ENCODE peak calls at places on chromosomes 5 and 9, in ten cellular contexts. H, L, K, I, F, M, J, T, S and B are unnamed samples. For H3K27me3, the result is how much of the 10 kb centered on the place peaks cover.

GRCh38 chr9:88809836-88810235 is 181.4 kb upstream of the S1PR3 start:
- DNase-seq in H (no peak), T (no peak), K (no peak), S (no peak), J (no peak), F (no peak), I (no peak), M (no peak), L (no peak), B (no peak)

GRCh38 chr5:88555658-88556057 is 287.0 kb upstream of the TMEM161B start:
- DNase-seq in S (no peak), I (no peak), J (peak), L (no peak), H (no peak), M (no peak), F (peak), K (peak), T (no peak), B (peak)

GRCh38 chr9:87505869-87506678 is 8.4 kb downstream of the DAPK1 start:
- DNase-seq in L (no peak), M (peak), T (no peak), H (no peak), K (no peak), I (no peak), F (no peak), S (no peak), J (no peak), B (no peak)

GRCh38 chr5:80928073-80928472 is 32.1 kb upstream of the RASGRF2 start:
- DNase-seq in T (no peak), L (no peak), F (no peak), S (no peak), J (no peak), I (no peak), M (no peak), H (no peak), K (no peak), B (no peak)

GRCh38 chr9:95137587-95138145 is 179.8 kb downstream of the FANCC start:
- DNase-seq in L (no peak), S (no peak), T (no peak), M (no peak), F (no peak), K (no peak), H (no peak), J (no peak), I (no peak), B (no peak)

GRCh38 chr9:7828344-7828743 is 28.8 kb upstream of the DMAC1 start:
- DNase-seq in S (no peak), I (no peak), L (no peak), M (no peak), J (no peak), K (no peak), T (no peak), F (no peak), H (no peak), B (no peak)

GRCh38 chr9:126699401-126699851 is 85.7 kb downstream of the LMX1B start:
- DNase-seq in S (peak), I (no peak), H (no peak), J (no peak), T (no peak), K (no peak), F (no peak), L (no peak), M (no peak), B (no peak)

GRCh38 chr5:154945695-154946301 is 4.9 kb downstream of the MRPL22 start:
- DNase-seq in T (peak), M (no peak), S (no peak), L (peak), H (no peak), J (peak), F (peak), I (no peak), K (no peak), B (no peak)

GRCh38 chr9:107932036-107932435 is 442.5 kb upstream of the KLF4 start:
- DNase-seq in I (no peak), M (no peak), H (no peak), F (no peak), T (peak), K (no peak), L (peak), S (no peak), J (no peak), B (no peak)

GRCh38 chr9:81826541-81826906 is 101.7 kb upstream of the SPATA31D4 start:
- DNase-seq in H (no peak), J (no peak), I (no peak), L (peak), M (no peak), T (no peak), F (no peak), S (no peak), K (no peak), B (no peak)

GRCh38 chr5:144103611-144104010 is 66.8 kb downstream of the YIPF5 start:
- DNase-seq in F (no peak), T (no peak), I (no peak), H (no peak), J (no peak), S (no peak), M (no peak), L (no peak), K (no peak), B (no peak)

GRCh38 chr5:56565693-56566092 is 249.7 kb upstream of the MAP3K1 start:
- DNase-seq in K (no peak), M (no peak), H (no peak), T (no peak), F (no peak), I (no peak), L (no peak), J (no peak), S (no peak), B (no peak)

GRCh38 chr5:42109006-42109572 is 184.0 kb downstream of the FBXO4 start:
- DNase-seq in F (no peak), I (no peak), S (no peak), H (no peak), M (no peak), J (no peak), L (no peak), K (no peak), T (no peak), B (no peak)
- H3K27me3 ChIP-seq in F (under half), I (under half), S (under half), H (under half), M (under half), J (under half), L (under half), K (under half), T (under half), B (under half)

GRCh38 chr5:476102-476813 is 33.3 kb downstream of the EXOC3 start:
- DNase-seq in L (no peak), M (no peak), H (no peak), S (no peak), T (peak), J (no peak), I (no peak), F (no peak), K (no peak), B (no peak)
- H3K27me3 ChIP-seq in L (under half), M (under half), H (under half), S (under half), T (under half), J (under half), I (half or more), F (under half), K (under half), B (under half)

DNA sequence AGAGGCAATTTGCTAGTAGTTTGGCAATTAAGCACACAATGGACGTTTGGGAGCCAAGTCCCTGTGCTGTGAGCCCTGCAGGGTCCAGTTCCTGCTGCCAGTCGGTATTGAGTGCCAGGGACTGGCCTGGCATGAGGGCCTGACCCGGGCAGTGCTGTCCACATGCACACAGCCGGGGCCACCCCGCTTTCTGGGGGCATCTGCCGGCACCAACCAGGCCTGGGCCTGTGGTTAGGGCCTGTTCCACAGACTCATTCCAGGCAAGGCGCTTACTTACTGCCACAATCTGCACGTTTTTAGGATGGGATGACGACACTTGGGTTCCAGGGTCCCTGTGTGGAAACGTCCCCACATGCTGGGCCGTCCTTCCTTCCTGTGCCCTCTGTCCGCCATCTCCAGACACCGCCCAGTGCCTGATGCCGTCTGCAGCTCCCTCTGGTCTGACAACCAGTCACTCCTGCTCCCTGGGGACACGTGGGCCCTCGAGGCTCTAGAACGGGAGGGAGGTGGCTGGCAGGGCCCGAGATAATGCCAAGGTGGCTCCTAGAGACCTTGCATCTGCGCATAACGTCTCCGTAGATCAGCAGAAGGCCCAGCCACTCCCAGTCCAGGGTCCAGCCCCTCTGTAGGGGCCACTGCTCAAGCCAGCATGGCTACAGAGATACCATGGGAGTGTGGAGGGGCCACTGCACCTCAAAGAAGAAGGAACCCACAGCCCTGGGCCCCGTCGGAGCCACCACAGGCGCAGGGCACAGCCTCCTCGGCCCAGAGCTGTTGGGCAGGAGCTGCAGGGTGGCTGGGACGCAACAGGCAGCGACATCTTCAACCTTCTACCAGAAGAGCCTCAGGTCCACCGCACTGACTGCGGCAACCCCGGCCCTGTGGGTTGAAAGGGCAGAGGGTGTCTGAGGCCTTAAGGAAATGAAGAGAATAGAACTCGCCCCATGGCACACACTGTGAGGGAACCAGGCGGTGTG is 24.7 kb downstream of the SLC9A3 start:
- DNase-seq in K (no peak), M (no peak), T (no peak), L (no peak), H (no peak), S (no peak), J (no peak), I (no peak), F (no peak), B (no peak)
- H3K27me3 ChIP-seq in K (under half), M (under half), T (under half), L (under half), H (under half), S (under half), J (under half), I (half or more), F (under half), B (under half)

GRCh38 chr5:33817301-33817700 is 74.5 kb downstream of the ADAMTS12 start:
- DNase-seq in T (no peak), M (no peak), K (no peak), I (no peak), J (no peak), F (no peak), S (no peak), H (no peak), L (no peak), B (no peak)

DNA sequence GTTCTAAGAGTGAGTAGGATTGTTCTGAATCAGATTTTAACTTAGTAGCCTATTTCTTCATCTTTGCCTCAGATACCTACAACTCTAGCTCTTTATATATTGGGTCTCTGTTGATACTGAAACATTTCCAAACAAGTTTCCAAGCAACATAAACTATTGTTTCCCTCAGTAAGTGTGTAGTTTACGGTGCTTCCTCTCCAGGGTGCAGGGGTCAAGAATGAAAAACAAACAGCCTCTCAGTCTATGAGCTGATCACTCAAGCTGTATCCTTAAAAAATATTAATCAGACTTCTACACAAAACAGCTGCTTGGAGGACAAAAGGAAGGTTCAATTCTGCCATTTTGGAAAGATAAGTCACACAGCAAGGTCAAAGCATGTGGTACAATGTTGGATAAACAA is 75.0 kb downstream of the ADAMTS12 start:
- DNase-seq in T (no peak), S (no peak), M (no peak), H (no peak), I (no peak), J (no peak), K (no peak), L (peak), F (no peak), B (no peak)
- H3K27me3 ChIP-seq in T (under half), S (under half), M (under half), H (under half), I (under half), J (under half), K (under half), L (under half), F (under half), B (under half)

GRCh38 chr9:97866300-97866699 is 13.3 kb downstream of the FOXE1 start:
- DNase-seq in F (no peak), H (no peak), J (no peak), L (no peak), I (no peak), K (no peak), S (no peak), T (no peak), M (no peak), B (no peak)

GRCh38 chr9:97863314-97863713 is 10.3 kb downstream of the FOXE1 start:
- DNase-seq in H (no peak), M (no peak), I (no peak), F (no peak), L (no peak), S (no peak), K (no peak), J (no peak), T (no peak), B (no peak)

GRCh38 chr9:97861148-97861475 is 8.1 kb downstream of the FOXE1 start:
- DNase-seq in S (no peak), K (no peak), M (no peak), T (no peak), I (no peak), J (no peak), F (no peak), L (no peak), H (no peak), B (no peak)

GRCh38 chr9:97866848-97867247 is 13.8 kb downstream of the FOXE1 start:
- DNase-seq in L (no peak), M (no peak), H (no peak), J (no peak), I (no peak), F (no peak), T (no peak), K (no peak), S (no peak), B (no peak)

DNA sequence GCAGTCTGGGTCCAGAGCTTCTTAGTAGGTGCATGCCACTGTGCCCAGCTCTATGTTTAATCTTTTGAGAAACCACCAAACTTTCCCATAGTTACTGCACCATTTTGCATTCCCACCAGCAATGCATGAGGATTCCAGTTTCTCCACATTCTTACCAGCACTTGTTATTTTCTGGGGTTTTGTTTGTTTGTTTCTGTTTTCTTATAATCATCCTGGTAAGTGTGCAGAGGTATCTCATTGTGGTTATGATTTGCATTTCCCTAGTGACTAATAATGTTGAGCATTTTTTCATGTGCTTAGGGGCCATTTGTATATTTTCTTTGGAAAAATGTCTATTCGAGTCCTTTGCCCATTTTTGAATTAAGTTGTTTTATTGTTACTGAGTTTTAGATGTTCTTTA is 11.4 kb downstream of the FOXE1 start:
- DNase-seq in K (no peak), M (no peak), T (no peak), S (no peak), F (no peak), L (no peak), J (no peak), I (no peak), H (no peak), B (no peak)
- H3K27me3 ChIP-seq in K (under half), M (under half), T (half or more), S (under half), F (half or more), L (under half), J (half or more), I (half or more), H (under half), B (under half)

GRCh38 chr5:168740055-168740820 is 161.1 kb upstream of the PANK3 start:
- DNase-seq in I (no peak), F (no peak), J (no peak), K (no peak), T (no peak), M (no peak), L (no peak), S (no peak), H (no peak), B (no peak)

GRCh38 chr5:168740821-168741213 is 161.6 kb upstream of the PANK3 start:
- DNase-seq in F (no peak), J (no peak), T (no peak), S (no peak), I (no peak), L (no peak), H (no peak), M (no peak), K (no peak), B (no peak)

GRCh38 chr5:168746893-168747640 is 167.9 kb upstream of the PANK3 start:
- DNase-seq in F (peak), J (no peak), L (no peak), M (no peak), H (no peak), I (no peak), K (peak), S (no peak), T (peak), B (no peak)

GRCh38 chr5:168747987-168748777 is 169.0 kb upstream of the PANK3 start:
- DNase-seq in T (peak), K (peak), S (no peak), L (no peak), F (peak), I (peak), H (no peak), M (peak), J (peak), B (peak)

GRCh38 chr5:168743617-168744016 is 164.4 kb upstream of the PANK3 start:
- DNase-seq in L (no peak), S (no peak), T (no peak), H (no peak), F (no peak), I (no peak), M (no peak), J (no peak), K (no peak), B (no peak)
- H3K27me3 ChIP-seq in L (under half), S (under half), T (under half), H (under half), F (under half), I (under half), M (under half), J (under half), K (under half), B (under half)

GRCh38 chr9:90645721-90646120 is 3.1 kb upstream of the DIRAS2 start:
- DNase-seq in H (no peak), J (no peak), F (no peak), I (no peak), L (no peak), K (no peak), T (no peak), S (no peak), M (no peak), B (no peak)
- H3K27me3 ChIP-seq in H (under half), J (half or more), F (under half), I (half or more), L (under half), K (under half), T (under half), S (under half), M (under half), B (under half)

GRCh38 chr9:109493648-109494047 is 4.5 kb downstream of the PTPN3 start:
- DNase-seq in H (no peak), T (no peak), K (no peak), S (no peak), L (no peak), M (no peak), J (no peak), F (peak), I (no peak), B (no peak)
- H3K27me3 ChIP-seq in H (under half), T (under half), K (under half), S (under half), L (under half), M (under half), J (half or more), F (under half), I (under half), B (under half)

DNA sequence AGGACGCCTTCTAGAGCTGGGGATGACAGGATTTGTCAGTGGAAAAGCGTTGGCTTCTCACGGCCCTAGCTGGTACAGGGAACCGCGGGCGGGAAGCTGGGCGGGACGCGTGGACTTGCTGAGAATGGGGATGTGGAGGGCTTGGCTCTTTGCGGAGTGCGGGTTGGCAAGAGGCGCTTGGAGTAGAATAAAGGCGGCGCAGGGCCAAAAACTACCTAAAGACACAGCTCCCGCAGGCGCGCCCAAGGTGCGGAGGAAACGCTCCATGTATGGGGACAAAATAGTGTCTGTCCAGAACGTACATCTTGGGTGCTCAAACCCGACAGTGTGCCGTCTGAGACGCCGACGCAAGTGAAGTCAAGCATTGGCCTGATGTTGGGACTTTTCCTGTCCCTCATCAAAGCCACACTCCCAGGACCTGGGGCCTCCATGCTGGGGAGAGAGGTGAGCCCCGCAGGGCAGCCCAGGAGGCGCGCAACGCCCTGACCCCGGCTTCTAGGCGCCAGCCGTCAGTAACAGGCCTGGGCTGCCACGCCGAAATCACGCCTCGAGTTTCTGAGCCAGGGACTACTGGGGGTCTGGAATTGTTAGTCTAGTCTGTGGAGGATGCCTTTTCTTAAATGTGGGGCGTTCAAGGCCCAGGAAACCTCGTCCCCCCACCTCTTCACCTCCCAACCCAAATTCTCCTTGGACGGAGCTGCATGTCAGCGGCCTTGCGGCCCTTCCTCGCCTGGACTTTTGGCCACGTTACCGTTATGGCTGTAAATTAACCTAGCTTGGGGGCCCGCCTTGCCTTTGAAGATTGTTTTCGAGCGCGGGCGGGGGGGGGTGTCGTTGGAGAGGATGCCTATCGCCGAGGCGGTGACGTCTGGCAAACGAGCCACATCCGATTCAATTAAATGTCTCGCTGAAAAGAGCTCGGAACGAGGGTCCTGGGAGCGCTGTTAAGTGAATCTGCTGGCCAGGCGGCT is 1.8 kb upstream of the NKX2-5 start:
- DNase-seq in K (peak), I (no peak), F (peak), S (no peak), J (peak), H (no peak), T (no peak), M (no peak), L (no peak), B (no peak)
- H3K27me3 ChIP-seq in K (half or more), I (half or more), F (half or more), S (under half), J (under half), H (half or more), T (half or more), M (under half), L (half or more), B (under half)